ENCODE peak calls at places on chromosomes 1 and 21, in nine cellular contexts. One of them, this sample, is unnamed.

GRCh38 chr1:217574265-217574949 is 56.5 kb downstream of the GPATCH2 start:
- DNase-seq in kidney: no peak
- DNase-seq in K562: no peak
- DNase-seq in heart left ventricle: no peak
- DNase-seq in uterus: no peak
- DNase-seq in IMR-90: no peak
- DNase-seq in ovary: no peak
- DNase-seq in Panc1: no peak
- DNase-seq in PC-9: no peak
- DNase-seq in this sample: no peak

GRCh38 chr1:219514728-219515127 is 98.2 kb downstream of the ZC3H11B start:
- DNase-seq in PC-9: no peak
- DNase-seq in heart left ventricle: no peak
- DNase-seq in K562: no peak
- DNase-seq in IMR-90: no peak
- DNase-seq in uterus: no peak
- DNase-seq in ovary: no peak
- DNase-seq in kidney: no peak
- DNase-seq in Panc1: no peak
- DNase-seq in this sample: no peak

GRCh38 chr1:67880056-67880601 is 46.9 kb upstream of the GNG12 start:
- DNase-seq in ovary: no peak
- DNase-seq in PC-9: no peak
- DNase-seq in uterus: no peak
- DNase-seq in Panc1: no peak
- DNase-seq in kidney: no peak
- DNase-seq in heart left ventricle: peak
- DNase-seq in K562: no peak
- DNase-seq in IMR-90: peak
- DNase-seq in this sample: no peak

GRCh38 chr1:79988401-79988800 is 981.9 kb upstream of the ADGRL4 start:
- DNase-seq in heart left ventricle: no peak
- DNase-seq in K562: no peak
- DNase-seq in ovary: no peak
- DNase-seq in PC-9: no peak
- DNase-seq in Panc1: no peak
- DNase-seq in uterus: no peak
- DNase-seq in kidney: no peak
- DNase-seq in IMR-90: no peak
- DNase-seq in this sample: no peak

GRCh38 chr1:43531453-43531905 is 796 bp downstream of the PTPRF start:
- DNase-seq in PC-9: peak
- DNase-seq in K562: peak
- DNase-seq in kidney: no peak
- DNase-seq in ovary: peak
- DNase-seq in Panc1: no peak
- DNase-seq in IMR-90: no peak
- DNase-seq in heart left ventricle: no peak
- DNase-seq in uterus: peak
- DNase-seq in this sample: no peak

GRCh38 chr21:37548521-37548981 is 182.0 kb downstream of the DYRK1A start:
- DNase-seq in ovary: no peak
- DNase-seq in heart left ventricle: no peak
- DNase-seq in IMR-90: no peak
- DNase-seq in PC-9: no peak
- DNase-seq in Panc1: no peak
- DNase-seq in uterus: no peak
- DNase-seq in kidney: no peak
- DNase-seq in K562: no peak
- DNase-seq in this sample: no peak

GRCh38 chr1:180131510-180131909 is 23.2 kb upstream of the QSOX1 start:
- DNase-seq in PC-9: no peak
- DNase-seq in kidney: no peak
- DNase-seq in heart left ventricle: no peak
- DNase-seq in IMR-90: peak
- DNase-seq in ovary: no peak
- DNase-seq in K562: no peak
- DNase-seq in Panc1: no peak
- DNase-seq in uterus: no peak
- DNase-seq in this sample: no peak

GRCh38 chr1:47187926-47188250 is 1.9 kb downstream of the PDZK1IP1 start:
- DNase-seq in Panc1: no peak
- DNase-seq in heart left ventricle: no peak
- DNase-seq in uterus: no peak
- DNase-seq in K562: no peak
- DNase-seq in IMR-90: no peak
- DNase-seq in PC-9: no peak
- DNase-seq in ovary: no peak
- DNase-seq in kidney: no peak
- DNase-seq in this sample: peak

GRCh38 chr1:148385371-148386030 is 97.6 kb downstream of the PPIAL4G start:
- DNase-seq in kidney: no peak
- DNase-seq in PC-9: no peak
- DNase-seq in uterus: no peak
- DNase-seq in heart left ventricle: no peak
- DNase-seq in K562: no peak
- DNase-seq in Panc1: no peak
- DNase-seq in ovary: no peak
- DNase-seq in IMR-90: no peak
- DNase-seq in this sample: no peak

GRCh38 chr1:154213274-154213673 is 7.1 kb upstream of the CFAP141 start:
- DNase-seq in ovary: no peak
- DNase-seq in heart left ventricle: no peak
- DNase-seq in PC-9: no peak
- DNase-seq in kidney: no peak
- DNase-seq in K562: no peak
- DNase-seq in IMR-90: peak
- DNase-seq in uterus: no peak
- DNase-seq in Panc1: no peak
- DNase-seq in this sample: no peak

GRCh38 chr1:233025566-233025965 is 75.2 kb downstream of the NTPCR start:
- DNase-seq in kidney: no peak
- DNase-seq in uterus: no peak
- DNase-seq in K562: no peak
- DNase-seq in ovary: no peak
- DNase-seq in IMR-90: peak
- DNase-seq in PC-9: no peak
- DNase-seq in heart left ventricle: no peak
- DNase-seq in Panc1: no peak
- DNase-seq in this sample: no peak

GRCh38 chr1:169106921-169107672 is 607 bp downstream of the ATP1B1 start:
- DNase-seq in kidney: peak
- DNase-seq in uterus: no peak
- DNase-seq in PC-9: no peak
- DNase-seq in ovary: no peak
- DNase-seq in heart left ventricle: no peak
- DNase-seq in IMR-90: peak
- DNase-seq in Panc1: peak
- DNase-seq in K562: peak
- DNase-seq in this sample: no peak

GRCh38 chr1:15919316-15919715 is 56.6 kb downstream of the ZBTB17 start:
- DNase-seq in kidney: no peak
- DNase-seq in K562: peak
- DNase-seq in IMR-90: peak
- DNase-seq in PC-9: peak
- DNase-seq in heart left ventricle: no peak
- DNase-seq in uterus: no peak
- DNase-seq in Panc1: no peak
- DNase-seq in ovary: no peak
- DNase-seq in this sample: no peak

GRCh38 chr21:45601551-45601950 is 42.0 kb upstream of the PCBP3 start:
- DNase-seq in heart left ventricle: no peak
- DNase-seq in K562: no peak
- DNase-seq in IMR-90: no peak
- DNase-seq in ovary: no peak
- DNase-seq in PC-9: no peak
- DNase-seq in uterus: peak
- DNase-seq in Panc1: no peak
- DNase-seq in kidney: peak
- DNase-seq in this sample: no peak

GRCh38 chr21:25171438-25171837 is 435.8 kb downstream of the MRPL39 start:
- DNase-seq in IMR-90: peak
- DNase-seq in Panc1: no peak
- DNase-seq in uterus: no peak
- DNase-seq in PC-9: no peak
- DNase-seq in ovary: no peak
- DNase-seq in K562: no peak
- DNase-seq in heart left ventricle: no peak
- DNase-seq in kidney: no peak
- DNase-seq in this sample: no peak

GRCh38 chr1:109112056-109112651 is 1.8 kb upstream of the ELAPOR1 start:
- DNase-seq in IMR-90: peak
- DNase-seq in heart left ventricle: no peak
- DNase-seq in uterus: no peak
- DNase-seq in ovary: no peak
- DNase-seq in K562: peak
- DNase-seq in Panc1: no peak
- DNase-seq in PC-9: no peak
- DNase-seq in kidney: no peak
- DNase-seq in this sample: no peak

GRCh38 chr1:23524163-23524562 is 6.9 kb downstream of the E2F2 start:
- DNase-seq in ovary: no peak
- DNase-seq in Panc1: no peak
- DNase-seq in IMR-90: no peak
- DNase-seq in heart left ventricle: no peak
- DNase-seq in kidney: no peak
- DNase-seq in K562: no peak
- DNase-seq in uterus: no peak
- DNase-seq in PC-9: no peak
- DNase-seq in this sample: no peak
- H3K27ac ChIP-seq in ovary: no peak
- H3K27ac ChIP-seq in Panc1: no peak
- H3K27ac ChIP-seq in IMR-90: no peak
- H3K27ac ChIP-seq in heart left ventricle: no peak
- H3K27ac ChIP-seq in kidney: no peak
- H3K27ac ChIP-seq in K562: no peak
- H3K27ac ChIP-seq in uterus: no peak
- H3K27ac ChIP-seq in PC-9: no peak
- H3K27ac ChIP-seq in this sample: no peak

DNA sequence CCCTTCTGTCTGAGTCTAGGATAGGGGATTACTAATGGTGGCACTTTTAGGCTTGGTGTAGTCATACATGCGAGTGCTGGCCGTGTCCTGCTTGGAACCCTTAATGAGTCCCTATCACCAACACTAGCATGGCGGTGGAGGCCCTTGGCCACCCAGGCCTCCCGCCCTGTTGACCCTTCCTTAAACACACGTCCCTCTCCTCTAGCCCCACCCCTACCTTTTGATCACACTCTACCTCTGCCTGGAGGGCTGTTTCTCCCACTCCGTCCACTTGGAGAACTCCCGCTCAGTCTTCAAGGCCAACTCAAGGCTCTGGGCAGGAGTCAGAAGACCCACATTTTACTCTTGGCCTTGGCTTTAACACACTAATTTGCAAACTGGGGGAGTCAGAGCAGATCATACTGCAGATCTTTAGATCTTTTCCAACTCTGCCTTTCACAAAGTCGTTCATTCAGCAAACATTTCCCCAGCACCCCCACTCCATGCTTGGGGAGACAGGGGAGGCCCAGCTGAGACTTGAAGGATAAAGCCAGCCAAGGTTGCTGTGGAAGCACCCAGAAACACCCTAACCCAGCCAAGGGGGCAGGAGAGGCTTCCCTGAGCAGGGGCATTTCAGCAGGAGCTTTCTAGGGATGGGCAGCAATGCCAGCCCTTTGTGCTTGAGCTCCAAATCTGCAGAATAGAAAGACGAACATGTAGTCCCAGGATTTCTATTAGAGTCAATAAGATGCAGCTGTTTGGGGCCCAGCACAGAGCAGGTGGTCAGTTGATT is 1.9 kb downstream of the PODN start:
- DNase-seq in PC-9: no peak
- DNase-seq in Panc1: no peak
- DNase-seq in uterus: no peak
- DNase-seq in IMR-90: no peak
- DNase-seq in kidney: no peak
- DNase-seq in K562: no peak
- DNase-seq in ovary: peak
- DNase-seq in heart left ventricle: no peak
- DNase-seq in this sample: no peak
- H3K4me3 ChIP-seq in PC-9: no peak
- H3K4me3 ChIP-seq in Panc1: no peak
- H3K4me3 ChIP-seq in uterus: no peak
- H3K4me3 ChIP-seq in IMR-90: no peak
- H3K4me3 ChIP-seq in kidney: no peak
- H3K4me3 ChIP-seq in K562: no peak
- H3K4me3 ChIP-seq in ovary: peak
- H3K4me3 ChIP-seq in heart left ventricle: peak
- H3K4me3 ChIP-seq in this sample: peak

GRCh38 chr21:41388259-41388658 is 26.4 kb downstream of the MX2 start:
- DNase-seq in Panc1: no peak
- DNase-seq in PC-9: no peak
- DNase-seq in K562: no peak
- DNase-seq in kidney: no peak
- DNase-seq in IMR-90: no peak
- DNase-seq in ovary: no peak
- DNase-seq in uterus: no peak
- DNase-seq in heart left ventricle: no peak
- DNase-seq in this sample: no peak
- H3K27ac ChIP-seq in Panc1: no peak
- H3K27ac ChIP-seq in PC-9: no peak
- H3K27ac ChIP-seq in K562: no peak
- H3K27ac ChIP-seq in kidney: no peak
- H3K27ac ChIP-seq in IMR-90: no peak
- H3K27ac ChIP-seq in ovary: no peak
- H3K27ac ChIP-seq in uterus: no peak
- H3K27ac ChIP-seq in heart left ventricle: no peak
- H3K27ac ChIP-seq in this sample: no peak

DNA sequence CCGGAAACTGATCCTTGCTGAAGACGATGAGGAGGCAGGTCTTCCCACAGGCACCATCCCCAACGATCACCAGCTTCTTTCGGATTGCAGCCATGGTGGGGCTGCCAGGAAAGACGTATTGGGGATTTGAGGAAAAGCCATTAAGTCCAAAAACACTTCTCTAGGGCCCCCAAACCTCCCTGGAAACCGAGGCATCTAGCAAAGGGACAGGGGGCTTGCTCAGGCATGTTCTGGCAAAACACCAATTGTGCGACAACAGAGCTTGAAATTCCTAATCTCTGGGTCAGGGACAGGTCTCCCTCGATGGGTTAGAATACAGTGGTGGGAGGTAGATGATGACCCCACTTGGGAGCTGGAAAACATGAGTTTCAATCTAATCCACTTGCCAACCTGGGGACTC is 3.2 kb downstream of the RHOC start:
- DNase-seq in Panc1: no peak
- DNase-seq in kidney: peak
- DNase-seq in K562: no peak
- DNase-seq in heart left ventricle: no peak
- DNase-seq in uterus: no peak
- DNase-seq in IMR-90: no peak
- DNase-seq in PC-9: no peak
- DNase-seq in ovary: no peak
- DNase-seq in this sample: no peak
- H3K4me3 ChIP-seq in Panc1: no peak
- H3K4me3 ChIP-seq in kidney: peak
- H3K4me3 ChIP-seq in K562: no peak
- H3K4me3 ChIP-seq in heart left ventricle: peak
- H3K4me3 ChIP-seq in uterus: no peak
- H3K4me3 ChIP-seq in IMR-90: no peak
- H3K4me3 ChIP-seq in PC-9: peak
- H3K4me3 ChIP-seq in ovary: no peak
- H3K4me3 ChIP-seq in this sample: no peak